ENCODE peak calls at places on chromosomes 12 and 14, in seven cellular contexts. X, A, U, H, P, E and N are unnamed samples.

GRCh38 chr14:61925043-61925442 is 162.8 kb downstream of the SNAPC1 start:
- DNase-seq in X (no peak), A (no peak), U (no peak), H (no peak), P (no peak), E (no peak), N (peak; percentile 5)

GRCh38 chr14:31449971-31450610 is 7.2 kb downstream of the DTD2 start:
- DNase-seq in X (peak; percentile 83), A (peak; percentile 56), U (no peak), H (peak; percentile 43), P (no peak), E (no peak), N (no peak)

GRCh38 chr12:106171117-106171750 is 32.5 kb upstream of the NUAK1 start:
- DNase-seq in X (no peak), A (no peak), U (no peak), H (no peak), P (no peak), E (no peak), N (no peak)

GRCh38 chr12:116043673-116044072 is 233.8 kb downstream of the MED13L start:
- DNase-seq in X (no peak), A (no peak), U (no peak), H (no peak), P (no peak), E (no peak), N (no peak)

GRCh38 chr14:96752594-96752993 is 44.6 kb upstream of the VRK1 start:
- DNase-seq in X (no peak), A (no peak), U (no peak), H (no peak), P (no peak), E (no peak), N (no peak)

GRCh38 chr12:89947437-89948265 is 239.0 kb upstream of the ATP2B1 start:
- DNase-seq in X (no peak), A (peak; percentile 42), U (no peak), H (no peak), P (no peak), E (no peak), N (no peak)

GRCh38 chr14:22842211-22843122 is 6.1 kb downstream of the MMP14 start:
- DNase-seq in X (no peak), A (no peak), U (no peak), H (no peak), P (no peak), E (peak; percentile 60), N (no peak)

GRCh38 chr12:107309020-107309419 is 215.7 kb upstream of the CRY1 start:
- DNase-seq in X (no peak), A (no peak), U (no peak), H (no peak), P (peak; percentile 53), E (no peak), N (peak; percentile 24)

GRCh38 chr14:60327447-60328331 is 78.7 kb downstream of the PPM1A start:
- DNase-seq in X (peak; percentile 83), A (peak; percentile 86), U (peak; percentile 73), H (peak; percentile 74), P (peak; percentile 46), E (no peak), N (no peak)

GRCh38 chr12:110501378-110501721 is 561 bp downstream of the VPS29 start:
- DNase-seq in X (peak; percentile 71), A (peak; percentile 88), U (peak; percentile 28), H (no peak), P (peak; percentile 53), E (no peak), N (peak; percentile 56)

GRCh38 chr12:15171015-15171646 is 50.1 kb downstream of the RERG start:
- DNase-seq in X (no peak), A (no peak), U (no peak), H (no peak), P (no peak), E (no peak), N (no peak)

GRCh38 chr14:22598896-22599244 is 770 bp downstream of the ABHD4 start:
- DNase-seq in X (no peak), A (peak; percentile 67), U (peak; percentile 2), H (no peak), P (peak; percentile 76), E (no peak), N (no peak)

GRCh38 chr12:119061208-119061796 is 80.0 kb downstream of the SRRM4 start:
- DNase-seq in X (no peak), A (peak; percentile 49), U (no peak), H (no peak), P (peak; percentile 64), E (no peak), N (peak; percentile 71)

GRCh38 chr12:51156366-51156765 is 16.6 kb downstream of the TFCP2 start:
- DNase-seq in X (no peak), A (no peak), U (no peak), H (no peak), P (no peak), E (no peak), N (no peak)

GRCh38 chr12:91249059-91250055 is 66.7 kb upstream of the DCN start:
- DNase-seq in X (no peak), A (no peak), U (no peak), H (no peak), P (no peak), E (no peak), N (no peak)

GRCh38 chr12:55705802-55706402 is 1.8 kb downstream of the ITGA7 start:
- DNase-seq in X (no peak), A (peak; percentile 65), U (no peak), H (no peak), P (no peak), E (no peak), N (no peak)

GRCh38 chr12:98053202-98053601 is 462.2 kb upstream of the TMPO start:
- DNase-seq in X (no peak), A (peak; percentile 11), U (peak; percentile 42), H (peak; percentile 34), P (no peak), E (no peak), N (no peak)

GRCh38 chr12:46964496-46965098 is 114.8 kb upstream of the PCED1B start:
- DNase-seq in X (no peak), A (no peak), U (no peak), H (no peak), P (no peak), E (no peak), N (no peak)

GRCh38 chr12:31362759-31363415 is 36.9 kb upstream of the SINHCAF start:
- DNase-seq in X (peak; percentile 47), A (peak; percentile 75), U (peak; percentile 40), H (no peak), P (peak; percentile 49), E (no peak), N (peak; percentile 47)

GRCh38 chr12:77124767-77125166 is 59.4 kb upstream of the E2F7 start:
- DNase-seq in X (no peak), A (no peak), U (no peak), H (no peak), P (no peak), E (no peak), N (no peak)

GRCh38 chr14:96160913-96161310 is 43.7 kb upstream of the BDKRB2 start:
- DNase-seq in X (no peak), A (no peak), U (no peak), H (no peak), P (peak; percentile 23), E (no peak), N (no peak)

GRCh38 chr12:21527451-21528180 is 1.5 kb downstream of the SPX start:
- DNase-seq in X (peak; percentile 64), A (peak; percentile 93), U (peak; percentile 87), H (peak; percentile 86), P (no peak), E (no peak), N (no peak)